ENCODE peak calls at places on chromosomes 12 and 14, in four cellular contexts. Z, X, J and U are unnamed samples.

GRCh38 chr12:6929806-6930452 is 2.2 kb downstream of the ATN1 start:
- DNase-seq in Z (no peak), X (no peak), J (no peak), U (no peak)

GRCh38 chr14:41865894-41866293 is 259.2 kb downstream of the LRFN5 start:
- DNase-seq in Z (no peak), X (no peak), J (no peak), U (no peak)

GRCh38 chr14:80658733-80659132 is 282.8 kb downstream of the CEP128 start:
- DNase-seq in Z (no peak), X (no peak), J (no peak), U (no peak)

GRCh38 chr14:54447231-54447692 is 6.1 kb upstream of the CNIH1 start:
- DNase-seq in Z (no peak), X (no peak), J (no peak), U (no peak)

GRCh38 chr12:67039995-67040860 is 228.9 kb upstream of the CAND1 start:
- DNase-seq in Z (no peak), X (no peak), J (no peak), U (no peak)

GRCh38 chr12:54725233-54725843 is 77.2 kb upstream of the DCD start:
- DNase-seq in Z (no peak), X (peak; percentile 24), J (peak; percentile 77), U (no peak)

GRCh38 chr12:45415393-45415817 is 199.5 kb downstream of the ANO6 start:
- DNase-seq in Z (peak; percentile 34), X (peak; percentile 76), J (no peak), U (peak; percentile 95)

GRCh38 chr12:87856-88255 is 21.3 kb downstream of the IQSEC3 start:
- DNase-seq in Z (no peak), X (no peak), J (peak; percentile 36), U (no peak)

GRCh38 chr12:89472508-89472907 is 52.1 kb downstream of the GALNT4 start:
- DNase-seq in Z (no peak), X (no peak), J (no peak), U (no peak)

GRCh38 chr14:98782062-98782461 is 489.9 kb downstream of the BCL11B start:
- DNase-seq in Z (no peak), X (no peak), J (no peak), U (no peak)

GRCh38 chr14:94132285-94132887 is 3.0 kb upstream of the IFI27L2 start:
- DNase-seq in Z (no peak), X (peak; percentile 70), J (peak; percentile 84), U (peak; percentile 33)

GRCh38 chr14:45610303-45610702 is 357.3 kb upstream of the MIS18BP1 start:
- DNase-seq in Z (no peak), X (peak; percentile 4), J (no peak), U (no peak)

GRCh38 chr12:108833355-108833733 is 24.0 kb downstream of the SSH1 start:
- DNase-seq in Z (peak; percentile 44), X (peak; percentile 81), J (peak; percentile 93), U (no peak)

GRCh38 chr14:23423657-23424056 is 11.8 kb downstream of the MYH7 start:
- DNase-seq in Z (no peak), X (no peak), J (no peak), U (no peak)

GRCh38 chr14:81472096-81472800 is 61.4 kb downstream of the SEL1L start:
- DNase-seq in Z (no peak), X (no peak), J (no peak), U (no peak)

GRCh38 chr12:47361389-47362031 is 281.8 kb upstream of the AMIGO2 start:
- DNase-seq in Z (no peak), X (no peak), J (peak; percentile 68), U (no peak)

GRCh38 chr14:51368721-51369163 is 128.7 kb downstream of the TMX1 start:
- DNase-seq in Z (no peak), X (no peak), J (no peak), U (peak; percentile 46)
- H3K27ac ChIP-seq in Z (peak overlapping the region; percentile 56), X (no peak overlapping the region), J (no peak overlapping the region), U (no peak overlapping the region)

GRCh38 chr12:112087055-112087850 is 21.3 kb downstream of the NAA25 start:
- DNase-seq in Z (no peak), X (no peak), J (no peak), U (no peak)
- TF ChIP-seq CTCF in Z (no peak), X (no peak), J (peak; percentile 60), U (peak; percentile 38)

DNA sequence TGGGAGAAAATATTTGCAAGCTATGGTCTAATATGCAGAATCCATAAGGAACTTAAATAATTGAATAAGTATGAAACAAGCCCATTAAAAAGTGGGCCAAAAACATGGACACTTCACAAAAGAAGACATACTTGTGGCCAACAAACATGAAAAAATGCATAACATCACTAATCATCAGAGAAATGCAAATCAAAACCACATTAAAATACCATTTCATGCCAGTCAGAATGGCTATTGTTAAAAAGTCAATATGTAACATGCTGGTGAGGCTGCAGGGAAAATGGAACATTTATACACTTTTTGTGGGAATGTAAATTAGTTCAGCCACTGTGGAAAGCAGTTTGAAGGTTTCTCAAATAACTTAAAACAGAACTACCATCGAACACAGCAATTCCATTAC is 945.4 kb upstream of the FLRT2 start:
- DNase-seq in Z (no peak), X (no peak), J (no peak), U (no peak)
- H3K9me3 ChIP-seq in Z (peaks cover 21% of the 10 kb centered on the region), X (no peaks in the 10 kb centered on the region), J (peaks cover 7% of the 10 kb centered on the region), U (no peaks in the 10 kb centered on the region)

DNA sequence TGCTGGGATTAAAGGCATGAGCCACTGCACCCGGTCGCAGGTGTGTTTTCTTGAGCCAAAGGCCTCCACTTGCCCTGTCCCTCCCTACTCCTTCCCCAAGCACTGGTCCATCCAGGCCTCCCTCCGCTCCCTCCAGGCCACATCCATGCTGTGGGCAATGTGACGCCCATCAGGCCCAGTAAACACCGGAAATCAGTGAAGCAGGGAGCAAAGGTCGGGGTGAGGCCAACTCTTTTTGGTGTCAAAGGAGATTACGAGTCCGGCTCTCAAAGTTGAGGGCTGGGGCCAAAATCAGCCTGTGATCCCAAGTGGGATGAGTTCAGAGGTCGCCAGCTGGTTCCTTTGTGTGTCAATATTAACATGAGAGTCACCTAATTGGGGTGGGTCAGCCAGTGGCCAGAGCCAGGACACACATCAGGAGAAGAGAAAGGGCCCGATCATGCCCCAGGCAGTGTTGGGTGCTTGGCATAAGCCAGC is 195.7 kb downstream of the RBM19 start:
- DNase-seq in Z (no peak), X (no peak), J (no peak), U (no peak)
- H3K27ac ChIP-seq in Z (no peak overlapping the region), X (no peak overlapping the region), J (no peak overlapping the region), U (no peak overlapping the region)

GRCh38 chr14:61941421-61941805 is 179.2 kb downstream of the SNAPC1 start:
- DNase-seq in Z (no peak), X (no peak), J (no peak), U (no peak)
- TF ChIP-seq CTCF in Z (no peak), X (no peak), J (no peak), U (no peak)

GRCh38 chr12:71240941-71241340 is 83.1 kb upstream of the TSPAN8 start:
- DNase-seq in Z (no peak), X (no peak), J (no peak), U (no peak)
- H3K9me3 ChIP-seq in Z (peaks cover 11% of the 10 kb centered on the region), X (no peaks in the 10 kb centered on the region), J (no peaks in the 10 kb centered on the region), U (no peaks in the 10 kb centered on the region)

GRCh38 chr12:76037130-76038105 is 5.8 kb upstream of the PHLDA1 start:
- DNase-seq in Z (no peak), X (peak; percentile 87), J (peak; percentile 73), U (peak; percentile 67)

GRCh38 chr12:76032043-76032981 is 736 bp upstream of the PHLDA1 start:
- DNase-seq in Z (peak; percentile 46), X (peak; percentile 74), J (peak; percentile 89), U (no peak)

GRCh38 chr12:76038176-76038575 is 6.6 kb upstream of the PHLDA1 start:
- DNase-seq in Z (no peak), X (no peak), J (no peak), U (no peak)

GRCh38 chr12:76033116-76034001 is 1.8 kb upstream of the PHLDA1 start:
- DNase-seq in Z (no peak), X (peak; percentile 26), J (no peak), U (no peak)

GRCh38 chr12:76035045-76035444 is 3.5 kb upstream of the PHLDA1 start:
- DNase-seq in Z (no peak), X (no peak), J (no peak), U (no peak)
- H3K27ac ChIP-seq in Z (no peak overlapping the region), X (no peak overlapping the region), J (no peak overlapping the region), U (no peak overlapping the region)

DNA sequence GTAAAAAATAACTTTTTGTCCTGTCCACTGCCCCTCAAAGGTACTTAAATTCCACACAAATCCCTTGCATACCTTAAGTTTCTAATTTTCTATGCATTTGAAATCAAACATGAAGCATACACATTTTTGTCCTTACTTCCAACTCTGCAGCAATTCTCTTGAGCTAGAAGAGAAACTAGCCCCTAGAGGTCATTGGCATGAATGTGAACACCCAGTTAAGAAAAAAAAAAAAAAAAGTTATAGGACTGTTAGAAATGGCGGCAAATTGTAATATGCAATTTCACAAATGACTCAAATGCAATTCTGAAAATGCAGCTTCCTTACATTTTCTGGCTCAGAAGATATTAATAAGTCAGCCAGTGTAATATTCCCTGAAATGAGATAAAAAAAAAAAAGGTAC is 4.6 kb upstream of the ESR2 start:
- DNase-seq in Z (no peak), X (no peak), J (no peak), U (no peak)
- TF ChIP-seq CTCF in Z (no peak), X (no peak), J (peak; percentile 53), U (no peak)

GRCh38 chr12:132951649-132952048 is 4.5 kb downstream of the ZNF605 start:
- DNase-seq in Z (no peak), X (no peak), J (no peak), U (no peak)
- H3K9me3 ChIP-seq in Z (peaks cover 72% of the 10 kb centered on the region), X (peaks cover 3% of the 10 kb centered on the region), J (peaks cover 74% of the 10 kb centered on the region), U (peaks cover 85% of the 10 kb centered on the region)